ENCODE peak calls at places on chromosomes 3 and 15, in five cellular contexts. U, E, H, R and F are unnamed samples.
A peak's percentile ranks its signal among the peaks of the same experiment; 100 is the strongest.

GRCh38 chr3:109152326-109152725 is 15.8 kb downstream of the C3orf85 start:
- DNase-seq in E (no peak), H (no peak), R (no peak), U (no peak), F (no peak)

GRCh38 chr3:38588276-38588971 is 61.1 kb downstream of the SCN5A start:
- DNase-seq in E (no peak), R (no peak), H (no peak), U (peak; percentile 34), F (peak; percentile 52)

GRCh38 chr3:51585197-51585596 is 46.7 kb downstream of the RAD54L2 start:
- DNase-seq in E (no peak), R (no peak), U (no peak), H (no peak), F (no peak)

GRCh38 chr15:37900286-37901221 is 33.9 kb upstream of the TMCO5A start:
- DNase-seq in H (no peak), E (no peak), U (peak; percentile 63), R (no peak), F (no peak)

GRCh38 chr3:52038227-52038626 is 18.1 kb downstream of the DUSP7 start:
- DNase-seq in U (no peak), E (no peak), R (no peak), H (no peak), F (no peak)

GRCh38 chr3:10556312-10556711 is 50.9 kb upstream of the ATP2B2 start:
- DNase-seq in U (peak; percentile 15), R (no peak), E (no peak), H (no peak), F (peak; percentile 3)

GRCh38 chr15:98855815-98856539 is 151.6 kb downstream of the PGPEP1L start:
- DNase-seq in U (no peak), H (no peak), R (no peak), E (no peak), F (no peak)

GRCh38 chr3:11136116-11136515 is 18.2 kb upstream of the HRH1 start:
- DNase-seq in U (no peak), R (no peak), E (no peak), H (no peak), F (no peak)

DNA sequence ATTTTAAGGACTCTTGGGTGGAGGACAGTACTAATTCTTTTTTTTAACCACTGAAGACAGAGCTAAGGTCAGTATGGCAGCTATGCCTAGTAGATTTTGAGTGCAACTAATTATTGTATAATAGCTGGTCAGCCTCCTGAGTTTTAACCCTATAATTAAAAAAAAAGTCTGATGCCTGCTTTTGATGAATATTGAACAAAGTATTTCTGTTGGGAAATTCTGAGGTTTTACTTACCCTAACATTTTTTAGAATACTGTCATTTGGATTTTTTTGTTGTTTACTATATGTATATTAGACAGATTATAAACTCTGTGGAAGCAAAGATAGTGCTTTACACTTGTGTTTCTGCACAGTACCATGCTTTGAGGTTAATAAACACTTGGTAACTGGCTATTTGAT is 20.8 kb downstream of the TCF12 start:
- DNase-seq in R (no peak), H (no peak), U (no peak), E (no peak), F (no peak)
- H3K27ac ChIP-seq in R (no peak overlapping the region), H (no peak overlapping the region), U (no peak overlapping the region), E (no peak overlapping the region), F (no peak overlapping the region)

GRCh38 chr3:43766672-43767465 is 76.1 kb downstream of the ABHD5 start:
- DNase-seq in H (peak; percentile 85), E (no peak), R (no peak), U (no peak), F (no peak)
- TF ChIP-seq CTCF in H (no peak), E (no peak), R (no peak), U (peak; percentile 41), F (no peak)

DNA sequence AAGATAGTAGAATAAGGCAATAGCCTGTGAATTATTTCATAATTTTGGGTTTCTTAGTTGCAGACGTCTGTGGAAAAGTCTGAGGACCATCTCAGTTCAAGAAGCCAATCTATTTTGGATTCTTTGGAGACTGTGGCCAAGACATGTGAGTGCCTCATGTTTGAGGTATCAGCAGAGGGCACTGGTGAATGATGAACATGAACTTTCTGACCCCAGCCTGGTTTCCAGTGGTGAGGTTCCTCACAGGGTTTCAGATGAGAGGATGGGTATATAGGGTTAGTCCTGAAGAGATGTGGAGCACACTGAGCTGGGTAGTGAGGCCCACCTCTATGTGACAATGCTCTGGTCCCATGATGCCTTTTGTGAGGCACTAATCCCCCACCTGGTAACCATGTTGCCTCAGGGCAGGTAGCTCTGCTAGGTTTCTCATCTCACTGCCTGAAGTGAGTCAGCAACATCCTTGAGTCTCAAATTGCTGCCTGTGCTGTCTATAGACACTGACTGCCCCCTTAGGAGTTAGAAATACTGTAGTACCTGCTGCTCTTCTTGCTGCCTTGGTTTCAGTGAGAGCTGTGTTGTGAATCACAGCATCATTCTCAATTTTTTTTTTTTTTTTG is 32.3 kb downstream of the C3orf62 start:
- DNase-seq in R (no peak), H (peak; percentile 93), E (no peak), U (peak; percentile 75), F (peak; percentile 6)
- H3K27ac ChIP-seq in R (peak overlapping the region; percentile 0), H (peak overlapping the region; percentile 86), E (no peak overlapping the region), U (peak overlapping the region; percentile 26), F (no peak overlapping the region)

GRCh38 chr3:151395806-151396205 is 11.3 kb upstream of the P2RY12 start:
- DNase-seq in U (no peak), R (no peak), H (no peak), E (no peak), F (no peak)
- TF ChIP-seq CTCF in U (no peak), R (no peak), H (no peak), E (no peak), F (no peak)

GRCh38 chr3:188943591-188943990 is 228.2 kb upstream of the TPRG1 start:
- DNase-seq in E (no peak), U (no peak), H (no peak), R (no peak), F (no peak)

GRCh38 chr3:188939799-188940198 is 232.0 kb upstream of the TPRG1 start:
- DNase-seq in R (no peak), H (no peak), U (no peak), E (no peak), F (no peak)

GRCh38 chr3:188940213-188940914 is 231.4 kb upstream of the TPRG1 start:
- DNase-seq in U (no peak), H (no peak), R (no peak), E (no peak), F (no peak)

GRCh38 chr3:188938999-188939398 is 232.8 kb upstream of the TPRG1 start:
- DNase-seq in H (no peak), E (no peak), U (no peak), R (no peak), F (no peak)

GRCh38 chr3:188941103-188941502 is 230.7 kb upstream of the TPRG1 start:
- DNase-seq in R (no peak), U (no peak), H (no peak), E (no peak), F (no peak)
- H3K27ac ChIP-seq in R (peak overlapping the region; percentile 64), U (no peak overlapping the region), H (no peak overlapping the region), E (no peak overlapping the region), F (peak overlapping the region; percentile 59)

DNA sequence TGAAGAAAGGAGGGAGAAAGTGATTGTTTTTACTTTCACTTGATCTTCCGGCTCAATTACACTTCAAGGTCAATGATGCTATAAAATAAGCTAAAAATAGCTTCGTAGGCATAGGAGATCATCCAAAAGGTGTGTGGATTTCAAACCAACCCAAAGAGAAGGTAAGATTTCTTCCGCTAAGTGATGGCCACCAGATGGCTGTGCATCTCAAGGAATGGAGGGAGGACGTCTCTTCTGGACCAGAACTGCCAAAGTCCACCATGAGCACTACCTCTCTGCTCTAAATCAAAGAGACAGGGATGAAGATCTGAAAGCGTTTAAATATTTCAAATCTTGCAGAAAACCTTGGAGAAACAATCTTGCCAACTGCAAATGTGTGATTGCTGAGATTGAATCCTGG is 199.1 kb upstream of the ZPLD1 start:
- DNase-seq in H (no peak), R (no peak), E (no peak), U (no peak), F (no peak)
- TF ChIP-seq CTCF in H (peak; percentile 47), R (no peak), E (no peak), U (peak; percentile 79), F (no peak)

GRCh38 chr3:143201066-143201465 is 81.5 kb downstream of the CHST2 start:
- DNase-seq in E (no peak), R (no peak), U (no peak), H (no peak), F (no peak)
- H3K27ac ChIP-seq in E (no peak overlapping the region), R (no peak overlapping the region), U (no peak overlapping the region), H (no peak overlapping the region), F (no peak overlapping the region)

GRCh38 chr3:27943106-27943505 is 221.0 kb upstream of the EOMES start:
- DNase-seq in E (no peak), R (no peak), H (no peak), U (no peak), F (no peak)
- TF ChIP-seq CTCF in E (peak; percentile 19), R (no peak), H (peak; percentile 56), U (peak; percentile 35), F (peak; percentile 32)

GRCh38 chr3:89803711-89804110 is 696.3 kb downstream of the EPHA3 start:
- DNase-seq in E (no peak), H (no peak), R (no peak), U (no peak), F (no peak)
- H3K27ac ChIP-seq in E (no peak overlapping the region), H (no peak overlapping the region), R (no peak overlapping the region), U (no peak overlapping the region), F (no peak overlapping the region)

DNA sequence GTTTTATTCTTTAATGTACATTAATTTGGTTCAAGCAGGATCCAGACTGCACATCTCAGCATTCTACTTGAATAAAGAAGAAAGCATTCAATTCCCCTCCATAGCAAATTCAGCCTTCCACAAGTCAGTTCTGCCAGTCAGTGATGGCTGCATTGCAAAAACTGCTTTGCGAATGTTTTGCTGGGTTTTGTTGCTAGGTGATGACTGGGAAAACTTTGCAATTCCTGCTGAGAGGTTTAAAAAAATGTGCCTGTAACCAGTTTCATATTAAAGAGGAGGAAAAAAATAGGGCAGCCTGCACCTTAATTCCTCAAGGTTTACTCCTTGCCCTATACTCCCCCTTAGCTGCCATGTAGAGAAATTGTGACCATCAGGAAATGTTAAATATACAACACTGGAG is 225.6 kb upstream of the ATP11B start:
- DNase-seq in E (no peak), R (no peak), H (peak; percentile 71), U (no peak), F (no peak)
- TF ChIP-seq CTCF in E (no peak), R (no peak), H (peak; percentile 19), U (no peak), F (no peak)